ENCODE peak calls at places on chromosomes 12 and 14, in eight cellular contexts. U is omental fat pad, T is epithelial cell of esophagus, N is activated B cell treated with CpG ODN at 0.5 μM for 24 hours, E is HFFc6, Y is AG09309, X is pancreas, Z is sigmoid colon. P is an unnamed sample.
A peak's percentile ranks its signal among the peaks of the same experiment; 100 is the strongest.

GRCh38 chr14:56686416-56686815 is 106.8 kb downstream of the TMEM260 start:
- DNase-seq in U (no peak), T (peak; percentile 7), N (no peak), E (no peak), Y (no peak), X (no peak), Z (no peak), P (no peak)

GRCh38 chr14:102922490-102923200 is at the start of gene AMN:
- DNase-seq in U (no peak), T (peak; percentile 15), N (no peak), E (no peak), Y (no peak), X (no peak), Z (no peak), P (peak; percentile 85)

GRCh38 chr14:65211341-65211987 is 109.1 kb upstream of the MAX start:
- DNase-seq in U (no peak), T (peak; percentile 75), N (no peak), E (peak; percentile 55), Y (peak; percentile 40), X (no peak), Z (no peak), P (no peak)

GRCh38 chr14:41362134-41362533 is 244.5 kb upstream of the LRFN5 start:
- DNase-seq in U (no peak), T (peak; percentile 10), N (no peak), E (no peak), Y (no peak), X (no peak), Z (no peak), P (no peak)

GRCh38 chr14:35985504-35986218 is 159.5 kb downstream of the BRMS1L start:
- DNase-seq in U (no peak), T (no peak), N (no peak), E (no peak), Y (no peak), X (no peak), Z (no peak), P (no peak)

GRCh38 chr12:120774169-120774916 is 48.7 kb downstream of the ACADS start:
- DNase-seq in U (no peak), T (no peak), N (no peak), E (no peak), Y (no peak), X (no peak), Z (no peak), P (no peak)

GRCh38 chr12:6052206-6052939 is 72.1 kb downstream of the VWF start:
- DNase-seq in U (no peak), T (no peak), N (no peak), E (no peak), Y (no peak), X (no peak), Z (no peak), P (peak; percentile 51)

GRCh38 chr12:49048953-49049352 is 11.6 kb downstream of the KMT2D start:
- DNase-seq in U (no peak), T (no peak), N (no peak), E (no peak), Y (no peak), X (no peak), Z (no peak), P (no peak)

GRCh38 chr12:124301084-124301654 is 6.3 kb downstream of the RFLNA start:
- DNase-seq in U (no peak), T (no peak), N (no peak), E (no peak), Y (no peak), X (no peak), Z (no peak), P (peak; percentile 56)

GRCh38 chr12:120825337-120825736 is 78.8 kb downstream of the SPPL3 start:
- DNase-seq in U (no peak), T (no peak), N (no peak), E (no peak), Y (no peak), X (no peak), Z (no peak), P (no peak)

GRCh38 chr12:101414533-101415119 is 7.1 kb upstream of the ARL1 start:
- DNase-seq in U (no peak), T (peak; percentile 66), N (no peak), E (peak; percentile 58), Y (peak; percentile 29), X (no peak), Z (no peak), P (no peak)

GRCh38 chr12:126157575-126157966 is 1092.3 kb downstream of the AACS start:
- DNase-seq in U (no peak), T (no peak), N (no peak), E (no peak), Y (no peak), X (no peak), Z (no peak), P (no peak)

GRCh38 chr12:108770963-108771362 is 39.6 kb upstream of the CORO1C start:
- DNase-seq in U (no peak), T (no peak), N (no peak), E (no peak), Y (no peak), X (no peak), Z (no peak), P (no peak)

GRCh38 chr12:108766294-108766693 is 35.0 kb upstream of the CORO1C start:
- DNase-seq in U (no peak), T (no peak), N (no peak), E (no peak), Y (no peak), X (no peak), Z (no peak), P (no peak)

GRCh38 chr12:108772247-108772646 is 40.9 kb upstream of the CORO1C start:
- DNase-seq in U (no peak), T (no peak), N (no peak), E (no peak), Y (no peak), X (no peak), Z (no peak), P (no peak)

GRCh38 chr12:108770269-108770829 is 39.0 kb upstream of the CORO1C start:
- DNase-seq in U (no peak), T (no peak), N (no peak), E (no peak), Y (no peak), X (no peak), Z (no peak), P (no peak)

DNA sequence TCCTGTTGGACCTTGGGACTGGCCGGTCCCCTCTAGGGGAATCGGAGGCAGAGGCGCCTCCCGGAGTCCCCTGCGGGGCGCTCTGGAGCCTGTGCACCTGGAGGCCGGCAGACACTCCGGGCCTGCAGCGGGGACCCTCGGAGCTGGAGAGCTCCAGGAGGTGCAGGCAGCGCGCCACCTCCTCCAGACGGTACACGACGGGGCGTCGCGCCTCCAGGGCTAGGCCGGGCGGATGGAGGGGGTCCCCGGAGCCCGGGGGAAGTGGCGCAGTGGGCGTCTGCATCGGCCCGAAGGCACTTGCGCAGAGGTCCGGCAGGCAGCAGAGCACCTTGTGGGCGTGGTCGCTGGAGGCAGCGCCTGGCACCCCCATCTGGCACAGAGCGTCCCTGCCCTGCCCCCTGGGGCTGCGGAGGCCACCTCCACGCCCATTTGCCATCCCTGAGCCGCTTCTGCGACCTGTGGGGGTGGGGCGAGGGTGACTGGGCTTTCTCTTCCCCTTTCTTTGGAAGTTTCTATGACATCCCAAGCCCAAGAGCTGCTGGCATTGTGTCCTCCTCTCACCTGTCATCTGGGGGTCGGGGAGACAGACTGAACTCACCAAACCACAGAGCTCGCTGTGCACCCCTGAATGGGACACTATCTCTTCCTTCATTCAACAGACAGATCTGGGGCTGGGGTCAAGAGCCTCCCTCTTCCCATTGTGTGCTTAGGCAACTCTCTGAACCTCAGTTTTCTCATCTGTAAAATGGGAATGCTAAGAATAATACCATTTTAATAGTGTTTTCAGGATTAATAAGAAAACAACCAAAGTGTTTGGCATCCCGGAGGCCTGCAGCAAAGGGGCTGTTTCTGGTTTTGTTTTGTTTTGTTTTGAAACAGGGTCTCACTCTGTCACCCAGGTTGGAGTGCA is 37.5 kb upstream of the CORO1C start:
- DNase-seq in U (no peak), T (peak; percentile 14), N (peak; percentile 40), E (no peak), Y (no peak), X (peak; percentile 71), Z (peak; percentile 81), P (no peak)
- TF ChIP-seq CTCF in U (no peak), T (no peak), N (no peak), E (no peak), Y (no peak), X (no peak), Z (no peak), P (no peak)

GRCh38 chr12:15443050-15443449 is 120.7 kb downstream of the PTPRO start:
- DNase-seq in U (no peak), T (no peak), N (no peak), E (no peak), Y (no peak), X (no peak), Z (no peak), P (no peak)

GRCh38 chr12:15444523-15444922 is 122.2 kb downstream of the PTPRO start:
- DNase-seq in U (no peak), T (no peak), N (no peak), E (no peak), Y (no peak), X (no peak), Z (no peak), P (no peak)

GRCh38 chr12:15443611-15444010 is 121.3 kb downstream of the PTPRO start:
- DNase-seq in U (no peak), T (peak; percentile 80), N (no peak), E (no peak), Y (no peak), X (no peak), Z (no peak), P (no peak)

DNA sequence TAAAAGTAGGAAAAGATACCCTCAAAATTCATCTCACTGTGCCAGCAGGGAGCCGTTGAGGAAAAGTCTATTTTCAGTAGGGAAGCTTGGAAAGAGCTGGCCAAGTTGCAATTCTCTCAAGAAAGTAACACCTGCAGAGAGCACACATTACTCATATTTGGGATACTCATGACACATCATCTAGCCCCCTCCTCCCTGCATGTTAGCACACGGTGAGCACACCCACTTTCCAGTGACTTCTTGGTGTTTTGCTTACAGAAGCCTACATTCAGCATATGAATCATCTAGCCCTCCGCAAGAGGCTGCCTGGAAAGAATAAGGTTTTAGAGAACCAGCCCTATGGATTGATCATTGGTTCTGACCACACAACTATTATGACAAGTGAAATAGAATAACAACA is 124.5 kb downstream of the PTPRO start:
- DNase-seq in U (no peak), T (peak; percentile 99), N (no peak), E (no peak), Y (no peak), X (no peak), Z (no peak), P (no peak)
- TF ChIP-seq CTCF in U (no peak), T (no peak), N (no peak), E (no peak), Y (no peak), X (no peak), Z (no peak), P (no peak)

GRCh38 chr12:91620949-91621348 is 438.3 kb upstream of the DCN start:
- DNase-seq in U (no peak), T (no peak), N (no peak), E (no peak), Y (no peak), X (no peak), Z (no peak), P (no peak)
- TF ChIP-seq CTCF in U (no peak), T (no peak), N (no peak), E (no peak), Y (no peak), X (no peak), Z (no peak), P (peak; percentile 9)

GRCh38 chr14:34770901-34771300 is 56.5 kb upstream of the CFL2 start:
- DNase-seq in U (no peak), T (no peak), N (no peak), E (no peak), Y (no peak), X (no peak), Z (no peak), P (no peak)

GRCh38 chr14:34766611-34767010 is 52.2 kb upstream of the CFL2 start:
- DNase-seq in U (no peak), T (no peak), N (no peak), E (peak; percentile 19), Y (peak; percentile 37), X (no peak), Z (no peak), P (no peak)

GRCh38 chr14:34766060-34766459 is 51.7 kb upstream of the CFL2 start:
- DNase-seq in U (no peak), T (no peak), N (no peak), E (no peak), Y (no peak), X (no peak), Z (no peak), P (no peak)
- TF ChIP-seq CTCF in U (no peak), T (no peak), N (no peak), E (peak; percentile 57), Y (no peak), X (no peak), Z (no peak), P (peak; percentile 49)

P was measured in chondrocyte.